ENCODE peak calls at places on chromosomes 6 and 20, in four cellular contexts. One of them, this sample, is unnamed.

GRCh38 chr6:125190667-125191066 is 37.1 kb downstream of the TPD52L1 start:
- DNase-seq in pancreas: no peak
- DNase-seq in Jurkat, Clone E6-1: no peak
- DNase-seq in islet precursor cell: no peak
- DNase-seq in this sample: no peak

GRCh38 chr6:109962271-109962670 is 15.8 kb upstream of the GPR6 start:
- DNase-seq in pancreas: no peak
- DNase-seq in Jurkat, Clone E6-1: no peak
- DNase-seq in islet precursor cell: no peak
- DNase-seq in this sample: no peak

GRCh38 chr6:4364172-4364571 is 228.8 kb upstream of the ECI2 start:
- DNase-seq in pancreas: no peak
- DNase-seq in Jurkat, Clone E6-1: no peak
- DNase-seq in islet precursor cell: no peak
- DNase-seq in this sample: no peak

GRCh38 chr20:47126374-47126705 is 230.2 kb downstream of the ZMYND8 start:
- DNase-seq in pancreas: no peak
- DNase-seq in Jurkat, Clone E6-1: no peak
- DNase-seq in islet precursor cell: no peak
- DNase-seq in this sample: no peak

GRCh38 chr6:15530411-15530810 is 132.4 kb downstream of the DTNBP1 start:
- DNase-seq in pancreas: no peak
- DNase-seq in Jurkat, Clone E6-1: no peak
- DNase-seq in islet precursor cell: peak
- DNase-seq in this sample: no peak

GRCh38 chr20:40525356-40525755 is 163.7 kb downstream of the MAFB start:
- DNase-seq in pancreas: no peak
- DNase-seq in Jurkat, Clone E6-1: no peak
- DNase-seq in islet precursor cell: no peak
- DNase-seq in this sample: no peak

GRCh38 chr20:57392512-57393271 is 1.5 kb downstream of the RBM38 start:
- DNase-seq in pancreas: peak
- DNase-seq in Jurkat, Clone E6-1: peak
- DNase-seq in islet precursor cell: no peak
- DNase-seq in this sample: no peak

GRCh38 chr6:32047084-32047478 is 8.9 kb downstream of the CYP21A2 start:
- DNase-seq in pancreas: no peak
- DNase-seq in Jurkat, Clone E6-1: no peak
- DNase-seq in islet precursor cell: peak
- DNase-seq in this sample: no peak

GRCh38 chr6:39882567-39882953 is 51.7 kb downstream of the MOCS1 start:
- DNase-seq in pancreas: no peak
- DNase-seq in Jurkat, Clone E6-1: no peak
- DNase-seq in islet precursor cell: peak
- DNase-seq in this sample: no peak

GRCh38 chr20:4369798-4370124 is 351.9 kb upstream of the PRND start:
- DNase-seq in pancreas: no peak
- DNase-seq in Jurkat, Clone E6-1: no peak
- DNase-seq in islet precursor cell: no peak
- DNase-seq in this sample: no peak

GRCh38 chr6:139732451-139732850 is 358.0 kb upstream of the CITED2 start:
- DNase-seq in pancreas: no peak
- DNase-seq in Jurkat, Clone E6-1: no peak
- DNase-seq in islet precursor cell: peak
- DNase-seq in this sample: no peak

GRCh38 chr6:27810768-27811298 is 101.4 kb downstream of the OR2B2 start:
- DNase-seq in pancreas: no peak
- DNase-seq in Jurkat, Clone E6-1: peak
- DNase-seq in islet precursor cell: no peak
- DNase-seq in this sample: no peak